ENCODE peak calls at places on chromosome 13, in five cellular contexts. T, G, D, I and W are unnamed samples.

GRCh38 chr13:62387642-62388041 is 972.0 kb upstream of the PCDH20 start:
- DNase-seq in T (no peak), I (no peak), G (no peak), D (no peak), W (no peak)

GRCh38 chr13:113305208-113305607 is 8.2 kb downstream of the LAMP1 start:
- DNase-seq in I (no peak), D (no peak), T (no peak), G (no peak), W (peak)

GRCh38 chr13:85013006-85013405 is 786.2 kb downstream of the SLITRK6 start:
- DNase-seq in T (no peak), G (no peak), D (no peak), I (no peak), W (no peak)

GRCh38 chr13:111954681-111955411 is 112.1 kb upstream of the SOX1 start:
- DNase-seq in G (no peak), T (no peak), I (no peak), D (no peak), W (no peak)

GRCh38 chr13:60267498-60268202 is 103.9 kb upstream of the DIAPH3 start:
- DNase-seq in I (peak), T (peak), G (no peak), D (no peak), W (no peak)

GRCh38 chr13:20461860-20462532 is 63.7 kb downstream of the CRYL1 start:
- DNase-seq in D (no peak), T (no peak), I (no peak), G (no peak), W (no peak)

GRCh38 chr13:41029629-41030028 is 10.5 kb upstream of the ELF1 start:
- DNase-seq in T (no peak), I (no peak), D (no peak), G (no peak), W (no peak)

GRCh38 chr13:42279080-42279479 is 7.1 kb downstream of the AKAP11 start:
- DNase-seq in G (no peak), D (no peak), I (peak), T (no peak), W (no peak)

GRCh38 chr13:25291691-25292090 is 4.4 kb upstream of the MTMR6 start:
- DNase-seq in T (no peak), I (no peak), G (no peak), D (no peak), W (no peak)

GRCh38 chr13:50951366-50951765 is 41.8 kb downstream of the RNASEH2B start:
- DNase-seq in I (no peak), T (no peak), G (no peak), D (no peak), W (peak)

GRCh38 chr13:41675306-41675705 is 218.0 kb downstream of the RGCC start:
- DNase-seq in I (no peak), T (no peak), G (no peak), D (no peak), W (peak)

GRCh38 chr13:94305463-94305862 is 174.0 kb downstream of the DCT start:
- DNase-seq in I (no peak), G (no peak), T (no peak), D (no peak), W (peak)

GRCh38 chr13:28792992-28793391 is 27.1 kb upstream of the MTUS2 start:
- DNase-seq in G (no peak), T (no peak), I (no peak), D (no peak), W (peak)

GRCh38 chr13:77489566-77490337 is 45.8 kb upstream of the SCEL start:
- DNase-seq in D (no peak), T (no peak), I (no peak), G (no peak), W (no peak)

GRCh38 chr13:99496322-99497142 is 4.7 kb upstream of the TM9SF2 start:
- DNase-seq in T (no peak), I (peak), G (no peak), D (peak), W (peak)

GRCh38 chr13:79445968-79446645 is 34.8 kb upstream of the NDFIP2 start:
- DNase-seq in I (no peak), D (no peak), T (no peak), G (no peak), W (no peak)

GRCh38 chr13:28655566-28655965 is 3.4 kb upstream of the POMP start:
- DNase-seq in I (no peak), D (no peak), T (no peak), G (no peak), W (peak)

GRCh38 chr13:59424661-59425060 is 739.1 kb downstream of the DIAPH3 start:
- DNase-seq in I (no peak), T (no peak), D (no peak), G (no peak), W (no peak)

GRCh38 chr13:77918391-77919261 is at the start of gene EDNRB:
- DNase-seq in D (no peak), I (no peak), G (peak), T (peak), W (peak)

GRCh38 chr13:34779171-34779570 is 162.9 kb upstream of the NBEA start:
- DNase-seq in G (no peak), I (no peak), T (no peak), D (peak), W (no peak)

GRCh38 chr13:110565296-110565695 is 3.8 kb upstream of the RAB20 start:
- DNase-seq in I (no peak), T (no peak), G (no peak), D (no peak), W (no peak)

GRCh38 chr13:39415003-39415402 is 188.0 kb downstream of the LHFPL6 start:
- DNase-seq in I (no peak), G (no peak), D (no peak), T (no peak), W (no peak)

GRCh38 chr13:102183509-102184182 is 218.2 kb downstream of the FGF14 start:
- DNase-seq in D (no peak), I (no peak), T (no peak), G (no peak), W (no peak)

GRCh38 chr13:24931450-24932217 is 164.3 kb upstream of the PABPC3 start:
- DNase-seq in I (no peak), T (no peak), G (no peak), D (no peak), W (no peak)

GRCh38 chr13:98549006-98549727 is 27.7 kb downstream of the STK24 start:
- DNase-seq in I (no peak), G (no peak), D (no peak), T (no peak), W (peak)

GRCh38 chr13:29936051-29936813 is 85.8 kb upstream of the UBL3 start:
- DNase-seq in D (no peak), I (peak), G (no peak), T (no peak), W (no peak)

GRCh38 chr13:111503905-111504695 is 183.7 kb downstream of the TEX29 start:
- DNase-seq in I (no peak), T (no peak), G (no peak), D (no peak), W (no peak)

GRCh38 chr13:30499338-30499737 is 33.6 kb upstream of the HMGB1 start:
- DNase-seq in I (no peak), T (no peak), D (no peak), G (no peak), W (no peak)

GRCh38 chr13:83839158-83839557 is 43.1 kb downstream of the SLITRK1 start:
- DNase-seq in I (no peak), T (no peak), D (no peak), G (no peak), W (no peak)

GRCh38 chr13:29362849-29363604 is 232.5 kb downstream of the SLC7A1 start:
- DNase-seq in T (no peak), I (peak), G (peak), D (peak), W (peak)

GRCh38 chr13:39415403-39415802 is 187.6 kb downstream of the LHFPL6 start:
- DNase-seq in T (peak), D (peak), G (peak), I (peak), W (peak)

GRCh38 chr13:36344886-36345437 is 1.2 kb downstream of the SPART start:
- DNase-seq in I (peak), G (no peak), T (no peak), D (no peak), W (no peak)

GRCh38 chr13:46179576-46180368 is 2.2 kb downstream of the LCP1 start:
- DNase-seq in T (no peak), D (no peak), I (peak), G (no peak), W (no peak)

GRCh38 chr13:83117046-83117445 is 765.2 kb downstream of the SLITRK1 start:
- DNase-seq in I (no peak), T (no peak), G (no peak), D (no peak), W (no peak)

GRCh38 chr13:112688560-112689497 is 1.0 kb upstream of the ATP11A start:
- DNase-seq in D (no peak), T (no peak), G (no peak), I (peak), W (no peak)